ENCODE peak calls at places on chromosome 5, in five cellular contexts. X is iPS-NIHi11, Q is PC-9, N is myocyte, D is pancreas. W is an unnamed sample.

GRCh38 chr5:132489871-132490483 is 596 bp downstream of the IRF1 start:
- DNase-seq in D (peak; percentile 88), X (peak; percentile 72), N (peak; percentile 64), Q (no peak), W (peak; percentile 77)

GRCh38 chr5:149435660-149436059 is 56.6 kb upstream of the IL17B start:
- DNase-seq in D (no peak), Q (no peak), N (no peak), X (no peak), W (no peak)

GRCh38 chr5:125868035-125868434 is 555.2 kb upstream of the GRAMD2B start:
- DNase-seq in X (no peak), Q (no peak), D (no peak), N (no peak), W (no peak)

GRCh38 chr5:52838306-52839015 is 50.7 kb downstream of the ITGA1 start:
- DNase-seq in Q (no peak), X (no peak), D (no peak), N (no peak), W (no peak)

GRCh38 chr5:90173299-90174030 is 236.1 kb downstream of the CETN3 start:
- DNase-seq in N (peak; percentile 24), D (no peak), X (no peak), Q (no peak), W (no peak)

GRCh38 chr5:159667286-159667685 is 249.0 kb upstream of the ADRA1B start:
- DNase-seq in Q (no peak), X (no peak), D (no peak), N (no peak), W (no peak)

GRCh38 chr5:95660060-95660459 is 13.5 kb downstream of the RFESD start:
- DNase-seq in Q (no peak), N (no peak), D (no peak), X (no peak), W (no peak)

GRCh38 chr5:113340537-113340936 is 94.3 kb downstream of the TSSK1B start:
- DNase-seq in N (no peak), D (no peak), Q (no peak), X (no peak), W (no peak)

GRCh38 chr5:1500411-1501091 is 23.2 kb downstream of the LPCAT1 start:
- DNase-seq in Q (no peak), X (no peak), D (peak; percentile 58), N (no peak), W (no peak)

W was measured in activated T-cell treated with anti-CD3 and anti-CD28 coated beads, Interleukin-2, amount 50 U/mL, for 24 hours.